ENCODE peak calls at places on chromosomes 4 and X, in four cellular contexts. B is ELR, R is NCI-H1105, M is cardiac muscle cell. L is an unnamed sample.

GRCh38 chr4:139454111-139454600 is at the start of gene RAB33B:
- DNase-seq in B (no peak), R (no peak), M (peak), L (no peak)

GRCh38 chr4:101961144-101961543 is 170.6 kb downstream of the BANK1 start:
- DNase-seq in B (peak), R (no peak), M (no peak), L (no peak)

GRCh38 chrX:87140800-87141483 is 376.7 kb upstream of the KLHL4 start:
- DNase-seq in B (no peak), R (no peak), M (no peak), L (no peak)

GRCh38 chr4:5524900-5525299 is 183.5 kb downstream of the EVC2 start:
- DNase-seq in B (no peak), R (no peak), M (peak), L (no peak)

GRCh38 chr4:177596035-177596434 is 153.8 kb upstream of the AGA start:
- DNase-seq in B (peak), R (no peak), M (peak), L (no peak)

GRCh38 chr4:1746919-1747602 is 25.7 kb downstream of the TACC3 start:
- DNase-seq in B (no peak), R (no peak), M (peak), L (no peak)

GRCh38 chr4:107648178-107648991 is 71.6 kb downstream of the PAPSS1 start:
- DNase-seq in B (no peak), R (no peak), M (no peak), L (no peak)

GRCh38 chrX:22912598-22912997 is 87.2 kb upstream of the DDX53 start:
- DNase-seq in B (no peak), R (no peak), M (no peak), L (no peak)

GRCh38 chrX:152074163-152074562 is 64.2 kb downstream of the MAGEA10 start:
- DNase-seq in B (no peak), R (no peak), M (no peak), L (no peak)

GRCh38 chr4:53196872-53197759 is 168.7 kb downstream of the SCFD2 start:
- DNase-seq in B (peak), R (peak), M (peak), L (no peak)

GRCh38 chr4:88697113-88697512 is 516 bp downstream of the NAP1L5 start:
- DNase-seq in B (peak), R (no peak), M (peak), L (no peak)

GRCh38 chrX:142854970-142855369 is 170.8 kb upstream of the SPANXN4 start:
- DNase-seq in B (no peak), R (no peak), M (no peak), L (no peak)

GRCh38 chr4:153083447-153083921 is 120.8 kb upstream of the TRIM2 start:
- DNase-seq in B (peak), R (peak), M (peak), L (peak)

GRCh38 chr4:108619372-108620100 is 840 bp upstream of the RPL34 start:
- DNase-seq in B (no peak), R (no peak), M (no peak), L (no peak)

GRCh38 chr4:97144199-97144598 is 999.1 kb downstream of the STPG2 start:
- DNase-seq in B (no peak), R (no peak), M (no peak), L (no peak)

GRCh38 chr4:40916218-40916555 is 166.4 kb downstream of the NSUN7 start:
- DNase-seq in B (peak), R (no peak), M (peak), L (peak)

GRCh38 chr4:87848622-87849351 is 16.0 kb downstream of the MEPE start:
- DNase-seq in B (peak), R (peak), M (peak), L (peak)

GRCh38 chr4:80913381-80913780 is 117.1 kb upstream of the BMP3 start:
- DNase-seq in B (no peak), R (no peak), M (peak), L (no peak)

GRCh38 chr4:42282081-42282901 is 115.0 kb upstream of the SHISA3 start:
- DNase-seq in B (peak), R (peak), M (peak), L (no peak)

GRCh38 chr4:54986095-54986846 is 139.1 kb downstream of the KDR start:
- DNase-seq in B (no peak), R (no peak), M (no peak), L (no peak)

GRCh38 chrX:13506574-13506973 is 62.8 kb upstream of the EGFL6 start:
- DNase-seq in B (peak), R (peak), M (peak), L (no peak)

GRCh38 chr4:83171640-83172039 is 57.1 kb upstream of the PLAC8 start:
- DNase-seq in B (no peak), R (no peak), M (peak), L (no peak)

GRCh38 chr4:4694296-4694772 is 152.5 kb upstream of the STX18 start:
- DNase-seq in B (peak), R (no peak), M (peak), L (no peak)

GRCh38 chr4:82780398-82781231 is 18.0 kb downstream of the SCD5 start:
- DNase-seq in B (peak), R (peak), M (peak), L (peak)

GRCh38 chrX:154043003-154043402 is 23.3 kb upstream of the IRAK1 start:
- DNase-seq in B (peak), R (no peak), M (peak), L (no peak)

GRCh38 chrX:96861228-96861627 is 22.5 kb upstream of the RPA4 start:
- DNase-seq in B (no peak), R (no peak), M (no peak), L (no peak)

GRCh38 chr4:76562851-76563803 is 128.1 kb downstream of the SHROOM3 start:
- DNase-seq in B (no peak), R (no peak), M (no peak), L (no peak)

L was measured in anterior cingulate cortex.